ENCODE peak calls at places on chromosomes 7 and 10, in four cellular contexts. V is colonic mucosa, S is astrocyte of the spinal cord, D is cardiac fibroblast. X is an unnamed sample.

GRCh38 chr10:26448706-26449435 is 10.7 kb downstream of the APBB1IP start:
- DNase-seq in V (peak; percentile 28), S (no peak), D (no peak), X (no peak)

GRCh38 chr10:56805022-56805421 is 444.0 kb upstream of the ZWINT start:
- DNase-seq in V (no peak), S (no peak), D (no peak), X (no peak)

GRCh38 chr10:111410740-111411139 is 333.9 kb downstream of the ADRA2A start:
- DNase-seq in V (no peak), S (no peak), D (peak; percentile 76), X (peak; percentile 14)

GRCh38 chr7:112887-113286 is 79.5 kb upstream of the FAM20C start:
- DNase-seq in V (no peak), S (no peak), D (no peak), X (peak; percentile 50)

GRCh38 chr7:118559207-118559606 is 334.7 kb downstream of the ANKRD7 start:
- DNase-seq in V (no peak), S (no peak), D (no peak), X (no peak)

GRCh38 chr10:103451871-103452713 is at the start of gene CALHM2:
- DNase-seq in V (peak; percentile 68), S (no peak), D (peak; percentile 50), X (no peak)

GRCh38 chr10:132571565-132572544 is 34.3 kb downstream of the INPP5A start:
- DNase-seq in V (peak; percentile 42), S (peak; percentile 87), D (peak; percentile 97), X (peak; percentile 92)

GRCh38 chr7:37671871-37672270 is 11.7 kb upstream of the GPR141 start:
- DNase-seq in V (no peak), S (no peak), D (no peak), X (no peak)

GRCh38 chr7:66841898-66842297 is 79.1 kb upstream of the TMEM248 start:
- DNase-seq in V (no peak), S (no peak), D (no peak), X (no peak)

GRCh38 chr7:786472-787255 is 45.6 kb upstream of the SUN1 start:
- DNase-seq in V (peak; percentile 77), S (peak; percentile 56), D (peak; percentile 66), X (peak; percentile 42)

GRCh38 chr10:110498087-110498981 is 627 bp downstream of the DUSP5 start:
- DNase-seq in V (peak; percentile 42), S (peak; percentile 41), D (peak; percentile 51), X (no peak)

GRCh38 chr10:68184546-68184945 is 47.4 kb downstream of the ATOH7 start:
- DNase-seq in V (no peak), S (no peak), D (no peak), X (no peak)

GRCh38 chr7:74284781-74285259 is 4.4 kb upstream of the CLIP2 start:
- DNase-seq in V (peak; percentile 91), S (no peak), D (no peak), X (no peak)

GRCh38 chr10:43396928-43397624 is 11.9 kb downstream of the HNRNPF start:
- DNase-seq in V (peak; percentile 93), S (peak; percentile 68), D (peak; percentile 81), X (peak; percentile 59)

GRCh38 chr10:55668326-55668922 is 692.6 kb downstream of the ZWINT start:
- DNase-seq in V (no peak), S (no peak), D (no peak), X (peak; percentile 21)

GRCh38 chr10:112006831-112007230 is 176.7 kb downstream of the GPAM start:
- DNase-seq in V (no peak), S (no peak), D (no peak), X (no peak)

GRCh38 chr7:8176370-8177081 is 85.4 kb downstream of the ICA1 start:
- DNase-seq in V (no peak), S (no peak), D (no peak), X (no peak)

GRCh38 chr7:150860978-150861295 is 8.6 kb downstream of the AOC1 start:
- DNase-seq in V (peak; percentile 13), S (no peak), D (no peak), X (no peak)

GRCh38 chr7:76356115-76356514 is 2.7 kb downstream of the YWHAG start:
- DNase-seq in V (no peak), S (no peak), D (no peak), X (no peak)

GRCh38 chr10:17134737-17135260 is 5.2 kb upstream of the CUBN start:
- DNase-seq in V (no peak), S (no peak), D (no peak), X (no peak)

GRCh38 chr10:52194188-52194587 is 119.9 kb upstream of the DKK1 start:
- DNase-seq in V (no peak), S (no peak), D (no peak), X (no peak)

GRCh38 chr7:70694909-70695803 is 436.8 kb upstream of the GALNT17 start:
- DNase-seq in V (peak; percentile 50), S (peak; percentile 56), D (peak; percentile 36), X (no peak)

GRCh38 chr7:3984456-3984855 is 683.4 kb downstream of the SDK1 start:
- DNase-seq in V (no peak), S (no peak), D (no peak), X (no peak)

GRCh38 chr10:77550378-77550777 is 87.2 kb downstream of the KCNMA1 start:
- DNase-seq in V (no peak), S (no peak), D (peak; percentile 50), X (no peak)

GRCh38 chr10:97685395-97685958 is 1.6 kb downstream of the AVPI1 start:
- DNase-seq in V (peak; percentile 59), S (peak; percentile 25), D (no peak), X (peak; percentile 57)

GRCh38 chr7:92925876-92926696 is 89.7 kb upstream of the CDK6 start:
- DNase-seq in V (no peak), S (peak; percentile 26), D (no peak), X (no peak)

GRCh38 chr10:32413513-32413912 is 32.4 kb upstream of the CCDC7 start:
- DNase-seq in V (no peak), S (peak; percentile 97), D (peak; percentile 91), X (peak; percentile 99)

GRCh38 chr10:33008499-33009243 is 50.6 kb upstream of the ITGB1 start:
- DNase-seq in V (peak; percentile 83), S (peak; percentile 89), D (peak; percentile 94), X (peak; percentile 82)

GRCh38 chr10:29925771-29926345 is 133.5 kb downstream of the JCAD start:
- DNase-seq in V (no peak), S (no peak), D (no peak), X (no peak)

GRCh38 chr7:55085511-55086412 is 66.9 kb downstream of the EGFR start:
- DNase-seq in V (no peak), S (no peak), D (no peak), X (no peak)

GRCh38 chr7:6167587-6168154 is 104.8 kb downstream of the CYTH3 start:
- DNase-seq in V (no peak), S (no peak), D (no peak), X (no peak)

GRCh38 chr7:79453558-79454324 is at the start of gene MAGI2:
- DNase-seq in V (peak; percentile 69), S (peak; percentile 83), D (peak; percentile 82), X (peak; percentile 20)

GRCh38 chr10:71621263-71621751 is 98.3 kb downstream of the C10orf105 start:
- DNase-seq in V (no peak), S (no peak), D (no peak), X (no peak)

DNA sequence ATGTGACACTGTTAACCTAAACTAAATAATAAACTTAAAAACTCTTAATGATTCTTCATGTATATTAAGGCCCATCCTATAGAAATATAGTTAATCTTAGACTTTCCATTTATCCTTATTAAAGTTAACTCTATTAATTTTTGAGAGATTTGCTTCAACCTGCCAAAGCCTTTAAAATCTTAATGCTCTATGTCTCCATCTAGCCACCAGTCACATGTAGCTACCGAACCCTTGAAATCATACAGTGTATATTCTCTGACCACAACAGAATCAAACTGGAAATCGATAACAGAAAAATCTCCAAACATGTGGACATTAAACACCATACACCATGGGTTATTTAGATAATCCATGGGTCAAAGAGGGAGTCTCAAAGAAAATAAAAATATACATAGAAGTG is 51.9 kb downstream of the ASZ1 start:
- DNase-seq in V (no peak), S (peak; percentile 13), D (peak; percentile 20), X (peak; percentile 23)
- TF ChIP-seq CTCF in V (no peak), S (peak; percentile 42), D (peak; percentile 30), X (peak; percentile 16)

GRCh38 chr7:42155836-42156540 is 81.0 kb downstream of the GLI3 start:
- DNase-seq in V (no peak), S (no peak), D (peak; percentile 71), X (peak; percentile 33)

GRCh38 chr7:42152353-42153205 is 84.4 kb downstream of the GLI3 start:
- DNase-seq in V (no peak), S (no peak), D (no peak), X (peak; percentile 13)

GRCh38 chr7:42156541-42156865 is 80.5 kb downstream of the GLI3 start:
- DNase-seq in V (no peak), S (no peak), D (no peak), X (no peak)

GRCh38 chr7:42154168-42154567 is 82.8 kb downstream of the GLI3 start:
- DNase-seq in V (no peak), S (no peak), D (no peak), X (no peak)

GRCh38 chr7:42151309-42151708 is 85.7 kb downstream of the GLI3 start:
- DNase-seq in V (no peak), S (peak; percentile 44), D (no peak), X (no peak)
- H3K4me3 ChIP-seq in V (no peak overlapping the region), S (no peak overlapping the region), D (no peak overlapping the region), X (no peak overlapping the region)

GRCh38 chr10:1715821-1716220 is 21.5 kb downstream of the ADARB2 start:
- DNase-seq in V (no peak), S (no peak), D (no peak), X (peak; percentile 29)
- TF ChIP-seq CTCF in V (peak; percentile 18), S (peak; percentile 4), D (no peak), X (peak; percentile 4)

GRCh38 chr10:5679606-5680005 is 5.0 kb upstream of the TASOR2 start:
- DNase-seq in V (no peak), S (no peak), D (peak; percentile 42), X (peak; percentile 47)
- H3K4me3 ChIP-seq in V (no peak overlapping the region), S (no peak overlapping the region), D (no peak overlapping the region), X (no peak overlapping the region)

DNA sequence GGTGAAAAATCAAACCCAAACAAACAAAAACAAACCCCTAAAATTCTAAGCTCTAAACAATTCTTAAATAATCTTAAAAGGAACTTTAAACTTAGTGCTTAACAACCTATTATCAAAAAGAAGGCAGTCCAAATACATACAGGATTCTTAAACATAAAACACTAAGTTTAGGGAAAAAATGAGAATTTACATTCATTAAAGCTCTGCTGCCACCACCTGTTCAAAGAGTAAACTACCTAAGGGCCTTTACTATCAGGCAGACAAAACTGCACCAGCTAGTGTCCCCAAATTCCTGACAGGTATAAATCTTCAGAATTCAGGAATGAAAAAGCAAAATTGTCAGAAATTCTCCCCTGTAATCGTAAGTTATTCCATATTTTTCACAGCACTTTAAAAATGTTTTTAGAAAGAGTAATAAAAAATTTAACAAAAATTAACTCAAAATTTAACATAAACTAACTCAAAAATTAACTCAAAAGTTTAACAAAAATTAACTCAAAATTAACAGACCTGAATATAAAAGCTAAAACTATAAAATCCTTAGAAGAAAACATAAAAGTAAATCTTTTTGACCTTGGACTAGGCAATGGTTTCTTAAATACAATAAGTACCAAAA is 55.1 kb downstream of the PDZD8 start:
- DNase-seq in V (no peak), S (peak; percentile 42), D (peak; percentile 42), X (peak; percentile 28)
- TF ChIP-seq CTCF in V (peak; percentile 29), S (peak; percentile 66), D (peak; percentile 52), X (peak; percentile 32)